ENCODE peak calls at places on chromosomes 16 and 17, in five cellular contexts. I, N, Q, E and W are unnamed samples.

GRCh38 chr17:40063915-40064531 is 1.3 kb downstream of the THRA start:
- DNase-seq in I (no peak), E (no peak), N (peak), Q (no peak), W (peak)

GRCh38 chr17:55735784-55736405 is 13.2 kb upstream of the TMEM100 start:
- DNase-seq in N (no peak), Q (no peak), E (peak), I (no peak), W (peak)

GRCh38 chr17:8630227-8630801 is at the start of gene MYH10:
- DNase-seq in Q (no peak), E (no peak), N (peak), I (no peak), W (no peak)

GRCh38 chr17:35795007-35795870 is at the start of gene MMP28:
- DNase-seq in N (no peak), Q (peak), E (peak), I (no peak), W (no peak)

GRCh38 chr17:81924557-81925532 is 2.7 kb downstream of the MAFG start:
- DNase-seq in Q (no peak), I (no peak), N (no peak), E (peak), W (no peak)

GRCh38 chr17:70159980-70160379 is 9.4 kb upstream of the KCNJ2 start:
- DNase-seq in E (no peak), N (no peak), Q (no peak), I (no peak), W (no peak)

GRCh38 chr16:81521141-81521626 is 76.6 kb downstream of the CMIP start:
- DNase-seq in I (no peak), N (peak), Q (no peak), E (peak), W (peak)

GRCh38 chr16:72092832-72093447 is 480 bp downstream of the TXNL4B start:
- DNase-seq in E (peak), Q (no peak), I (no peak), N (no peak), W (no peak)

GRCh38 chr16:53960050-53960812 is 256.3 kb downstream of the FTO start:
- DNase-seq in Q (no peak), N (no peak), E (no peak), I (no peak), W (no peak)

GRCh38 chr16:24499193-24499814 is 40.1 kb upstream of the RBBP6 start:
- DNase-seq in E (peak), I (no peak), Q (peak), N (peak), W (peak)

GRCh38 chr17:73068322-73069153 is 23.9 kb downstream of the SLC39A11 start:
- DNase-seq in Q (no peak), I (no peak), N (peak), E (peak), W (no peak)

GRCh38 chr16:19898924-19899604 is 14.4 kb upstream of the GPRC5B start:
- DNase-seq in N (peak), E (peak), Q (peak), I (peak), W (peak)